ENCODE peak calls at places on chromosomes 13 and 19, in nine cellular contexts. Q is stimulated activated CD4-positive, alpha-beta T cell treated with anti-CD3 and anti-CD28 coated beads, TNF-alpha, amount 100 ng/mL, for 48 hours; H is NCI-H460; G is sciatic nerve; E is T-helper 9 cell; U is fibroblast of lung; K is NCI-H345; O is PC-3; F is activated CD4-positive, alpha-beta T cell treated with anti-CD3 and anti-CD28 coated beads for 1 hour. J is an unnamed sample.

GRCh38 chr13:80217614-80218456 is 123.1 kb downstream of the SPRY2 start:
- DNase-seq in Q (no peak), H (no peak), G (no peak), E (no peak), U (no peak), K (no peak), O (peak), F (no peak), J (no peak)

GRCh38 chr19:35733180-35734125 is 8.8 kb downstream of the IGFLR1 start:
- DNase-seq in Q (no peak), H (no peak), G (no peak), E (no peak), U (no peak), K (no peak), O (no peak), F (no peak), J (no peak)

GRCh38 chr19:14363203-14364097 is 17.8 kb upstream of the ADGRE5 start:
- DNase-seq in Q (no peak), H (no peak), G (peak), E (peak), U (peak), K (no peak), O (peak), F (no peak), J (no peak)

GRCh38 chr19:40233811-40234389 is 7.4 kb upstream of the CCNP start:
- DNase-seq in Q (no peak), H (no peak), G (no peak), E (no peak), U (no peak), K (no peak), O (no peak), F (no peak), J (no peak)

GRCh38 chr13:85314686-85315085 is 484.5 kb downstream of the SLITRK6 start:
- DNase-seq in Q (no peak), H (no peak), G (no peak), E (no peak), U (no peak), K (peak), O (no peak), F (no peak), J (no peak)

GRCh38 chr13:80359459-80360297 is 18.8 kb upstream of the SPRY2 start:
- DNase-seq in Q (no peak), H (no peak), G (no peak), E (no peak), U (peak), K (peak), O (no peak), F (no peak), J (peak)

GRCh38 chr13:44271915-44272341 is 101.7 kb upstream of the SERP2 start:
- DNase-seq in Q (no peak), H (no peak), G (no peak), E (no peak), U (no peak), K (no peak), O (no peak), F (no peak), J (no peak)

GRCh38 chr13:36819811-36820140 is 754 bp downstream of the RFXAP start:
- DNase-seq in Q (peak), H (no peak), G (no peak), E (peak), U (peak), K (peak), O (peak), F (no peak), J (no peak)

GRCh38 chr13:107373551-107373950 is 805.6 kb upstream of the ARGLU1 start:
- DNase-seq in Q (no peak), H (peak), G (no peak), E (no peak), U (peak), K (peak), O (peak), F (no peak), J (peak)

GRCh38 chr13:74715718-74716117 is 581.5 kb upstream of the KLF12 start:
- DNase-seq in Q (no peak), H (no peak), G (no peak), E (no peak), U (no peak), K (no peak), O (peak), F (no peak), J (no peak)

GRCh38 chr19:46821512-46822359 is 28.9 kb downstream of the AP2S1 start:
- DNase-seq in Q (peak), H (no peak), G (no peak), E (peak), U (no peak), K (no peak), O (no peak), F (peak), J (no peak)

GRCh38 chr19:44689290-44690130 is 9.4 kb upstream of the CEACAM16 start:
- DNase-seq in Q (peak), H (peak), G (peak), E (peak), U (peak), K (peak), O (peak), F (peak), J (peak)

GRCh38 chr13:62643007-62643483 is 1227.4 kb upstream of the PCDH20 start:
- DNase-seq in Q (no peak), H (peak), G (no peak), E (no peak), U (peak), K (no peak), O (peak), F (no peak), J (no peak)

GRCh38 chr13:44103721-44104490 is 224.2 kb downstream of the LACC1 start:
- DNase-seq in Q (no peak), H (no peak), G (no peak), E (no peak), U (no peak), K (no peak), O (no peak), F (no peak), J (no peak)

J was measured in NCI-H748 treated with DMSO at 0.1 percent for 48 hours.